ENCODE peak calls at places on chromosomes 1 and 21, in six cellular contexts. H is PC-3, B is astrocyte of the cerebellum, C is kidney epithelial cell, M is BJ, W is GM06990. D is an unnamed sample.

GRCh38 chr1:165397945-165398344 is 41.4 kb upstream of the LMX1A start:
- DNase-seq in B (no peak), C (no peak), M (no peak), H (peak), W (no peak), D (peak)

GRCh38 chr1:225468270-225469020 is 40.6 kb upstream of the LBR start:
- DNase-seq in W (no peak), M (no peak), B (no peak), C (no peak), H (no peak), D (no peak)

GRCh38 chr21:44709426-44710293 is 1.7 kb downstream of the TSPEAR start:
- DNase-seq in M (no peak), W (no peak), B (no peak), H (peak), C (no peak), D (no peak)

GRCh38 chr1:52636701-52637695 is 4.0 kb downstream of the SHISAL2A start:
- DNase-seq in C (no peak), B (no peak), H (no peak), M (no peak), W (peak), D (no peak)

GRCh38 chr1:116737855-116738318 is 16.3 kb upstream of the CD2 start:
- DNase-seq in B (no peak), C (no peak), W (peak), H (no peak), M (no peak), D (no peak)

GRCh38 chr1:179016694-179017382 is 8.9 kb upstream of the FAM20B start:
- DNase-seq in H (peak), W (no peak), B (peak), M (peak), C (peak), D (peak)

GRCh38 chr1:89942825-89943658 is 51.9 kb upstream of the ZNF326 start:
- DNase-seq in W (no peak), M (no peak), H (peak), C (no peak), B (no peak), D (no peak)

GRCh38 chr1:231776006-231776707 is 149.6 kb downstream of the DISC1 start:
- DNase-seq in C (peak), B (peak), M (peak), W (no peak), H (no peak), D (peak)

GRCh38 chr21:25735895-25736597 is 1.3 kb downstream of the GABPA start:
- DNase-seq in W (no peak), M (no peak), B (no peak), C (no peak), H (peak), D (no peak)

GRCh38 chr1:2384941-2385481 is 6.3 kb downstream of the MORN1 start:
- DNase-seq in C (no peak), M (no peak), B (no peak), W (peak), H (no peak), D (no peak)

GRCh38 chr1:91891969-91892368 is 6.0 kb upstream of the TGFBR3 start:
- DNase-seq in H (no peak), C (no peak), W (no peak), B (no peak), M (no peak), D (no peak)

GRCh38 chr21:36783612-36784383 is 84.9 kb downstream of the SIM2 start:
- DNase-seq in M (peak), H (peak), B (peak), C (peak), W (no peak), D (no peak)

GRCh38 chr1:21341022-21341421 is 50.8 kb upstream of the ECE1 start:
- DNase-seq in C (no peak), W (no peak), H (peak), B (no peak), M (no peak), D (no peak)

GRCh38 chr1:163072658-163073057 is 3.5 kb downstream of the RGS4 start:
- DNase-seq in M (no peak), B (no peak), W (no peak), C (no peak), H (peak), D (no peak)

GRCh38 chr1:34851431-34852105 is 8.0 kb downstream of the SMIM12 start:
- DNase-seq in H (peak), W (no peak), M (no peak), B (no peak), C (no peak), D (no peak)

GRCh38 chr1:62337535-62337784 is 18.2 kb upstream of the KANK4 start:
- DNase-seq in B (no peak), C (no peak), M (no peak), W (no peak), H (no peak), D (no peak)

GRCh38 chr21:45494851-45495680 is 47.2 kb downstream of the SLC19A1 start:
- DNase-seq in M (no peak), C (no peak), W (no peak), B (no peak), H (no peak), D (no peak)

GRCh38 chr1:98188769-98189168 is 267.9 kb upstream of the DPYD start:
- DNase-seq in M (no peak), B (no peak), C (no peak), W (no peak), H (peak), D (no peak)

GRCh38 chr21:23217597-23217996 is 2219.4 kb downstream of the NCAM2 start:
- DNase-seq in M (no peak), B (no peak), W (no peak), C (no peak), H (peak), D (peak)

GRCh38 chr1:154493276-154493675 is 8.7 kb upstream of the TDRD10 start:
- DNase-seq in W (no peak), H (no peak), C (no peak), M (no peak), B (no peak), D (no peak)

GRCh38 chr1:78491311-78492071 is 717 bp downstream of the PTGFR start:
- DNase-seq in W (no peak), B (no peak), H (peak), M (no peak), C (peak), D (no peak)

GRCh38 chr1:4724001-4724400 is 69.6 kb downstream of the AJAP1 start:
- DNase-seq in H (no peak), C (no peak), M (no peak), W (no peak), B (no peak), D (no peak)

GRCh38 chr21:44331650-44332306 is 7.4 kb downstream of the CFAP410 start:
- DNase-seq in B (no peak), W (no peak), M (no peak), C (no peak), H (no peak), D (peak)

GRCh38 chr1:221778535-221779142 is 36.8 kb upstream of the DUSP10 start:
- DNase-seq in M (no peak), W (peak), C (no peak), B (no peak), H (no peak), D (no peak)

DNA sequence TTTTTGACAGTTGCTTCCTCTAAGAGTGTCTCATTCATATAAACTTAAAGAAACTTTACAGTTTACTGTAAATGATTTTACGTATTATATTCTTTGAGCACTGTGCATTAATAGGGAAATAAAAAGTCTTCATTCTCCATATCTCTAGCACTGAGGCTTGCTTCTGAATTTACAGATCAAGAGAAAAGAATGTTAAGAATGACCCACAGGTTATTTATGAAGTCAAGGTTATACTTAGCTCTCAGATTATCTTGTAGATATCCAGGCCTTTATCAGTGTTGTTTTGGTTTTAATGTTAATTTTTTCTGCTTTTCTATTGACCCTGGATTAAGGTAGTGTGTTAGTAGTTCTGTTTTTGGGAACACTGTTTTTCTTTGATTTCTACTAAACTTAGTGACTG is 91.4 kb downstream of the GPR161 start:
- DNase-seq in W (no peak), H (no peak), C (no peak), B (no peak), M (no peak), D (no peak)
- H3K4me3 ChIP-seq in W (no peak), H (no peak), C (no peak), B (no peak), M (no peak), D (no peak)

GRCh38 chr1:228308628-228309547 is 97.7 kb downstream of the TRIM11 start:
- DNase-seq in W (no peak), B (no peak), C (no peak), H (peak), M (no peak), D (no peak)
- TF ChIP-seq CTCF in W (no peak), B (no peak), C (peak), H (peak), M (peak), D (peak)

GRCh38 chr21:41367598-41368360 is 6.0 kb downstream of the MX2 start:
- DNase-seq in C (no peak), M (no peak), W (peak), B (no peak), H (no peak), D (no peak)

GRCh38 chr21:41369105-41369914 is 7.5 kb downstream of the MX2 start:
- DNase-seq in M (no peak), H (no peak), W (peak), B (no peak), C (no peak), D (no peak)

GRCh38 chr21:41366522-41367151 is 4.8 kb downstream of the MX2 start:
- DNase-seq in B (no peak), W (peak), C (peak), H (peak), M (no peak), D (no peak)

GRCh38 chr21:41369915-41370839 is 8.3 kb downstream of the MX2 start:
- DNase-seq in M (no peak), C (no peak), H (no peak), W (peak), B (no peak), D (no peak)

GRCh38 chr21:41368361-41369104 is 6.7 kb downstream of the MX2 start:
- DNase-seq in C (no peak), H (no peak), M (no peak), W (no peak), B (no peak), D (no peak)
- H3K4me3 ChIP-seq in C (no peak), H (no peak), M (no peak), W (no peak), B (no peak), D (no peak)

GRCh38 chr1:72184099-72184695 is 98.1 kb downstream of the NEGR1 start:
- DNase-seq in W (no peak), H (no peak), B (no peak), C (no peak), M (no peak), D (no peak)

GRCh38 chr1:72182859-72183258 is 99.5 kb downstream of the NEGR1 start:
- DNase-seq in B (no peak), M (no peak), C (no peak), W (no peak), H (no peak), D (no peak)

GRCh38 chr1:72186733-72187307 is 95.5 kb downstream of the NEGR1 start:
- DNase-seq in H (peak), W (no peak), B (peak), M (no peak), C (no peak), D (no peak)
- TF ChIP-seq CTCF in H (peak), W (peak), B (peak), M (peak), C (peak), D (peak)

GRCh38 chr1:198481661-198482060 is 58.8 kb downstream of the ATP6V1G3 start:
- DNase-seq in H (no peak), W (no peak), B (no peak), M (no peak), C (no peak), D (no peak)
- H3K4me3 ChIP-seq in H (no peak), W (no peak), B (no peak), M (no peak), C (no peak), D (no peak)

DNA sequence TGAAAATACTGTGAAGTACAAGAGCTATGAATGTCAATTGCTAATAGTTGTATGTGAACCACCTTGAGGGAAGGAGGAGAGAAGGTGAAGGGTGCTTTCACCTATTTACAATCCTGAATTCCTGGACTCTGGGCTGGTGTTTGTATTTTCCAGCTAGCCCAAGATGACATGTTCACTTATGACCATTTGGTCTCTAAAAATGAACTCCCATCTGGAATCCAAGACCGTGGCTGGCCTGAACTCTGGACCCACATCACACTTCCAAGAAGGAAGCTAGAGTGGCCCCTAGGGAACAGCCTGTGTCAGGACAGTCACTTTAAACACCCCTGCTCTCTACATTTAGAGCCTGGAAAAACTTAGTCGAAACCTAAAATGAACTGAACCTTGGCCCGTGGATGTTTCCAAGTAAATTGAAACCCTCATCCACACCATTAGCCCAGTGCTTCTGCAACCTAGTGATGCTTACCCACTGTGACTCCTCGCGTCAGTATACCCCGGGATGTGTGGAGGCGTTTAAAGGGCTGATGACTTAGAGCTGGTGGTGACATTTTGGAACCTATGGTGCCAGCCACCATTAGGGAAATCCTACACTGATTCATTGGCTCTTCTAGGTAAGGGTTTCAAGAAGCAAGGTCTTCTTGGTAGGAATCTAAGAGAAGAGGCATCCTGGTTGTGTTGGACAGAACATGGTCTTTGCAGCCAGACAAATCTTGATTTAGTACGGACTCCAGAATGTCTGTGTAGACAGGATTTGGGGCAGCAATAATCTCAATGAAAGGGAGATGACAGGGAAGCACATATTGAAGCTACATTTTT is 171.5 kb upstream of the IRF2BP2 start:
- DNase-seq in M (no peak), W (no peak), C (no peak), B (no peak), H (peak), D (no peak)
- TF ChIP-seq CTCF in M (no peak), W (no peak), C (no peak), B (no peak), H (no peak), D (no peak)